ENCODE peak calls at places on chromosomes 6 and 20, in six cellular contexts. G is MCF 10A, A is cardiac muscle cell, E is body of pancreas, X is mesothelial cell of epicardium, K is mammary epithelial cell. Q is an unnamed sample.

GRCh38 chr20:42308980-42309524 is 690.9 kb upstream of the CHD6 start:
- DNase-seq in G (no peak), A (no peak), E (no peak), X (no peak), K (no peak), Q (no peak)

GRCh38 chr6:4253604-4254211 is 118.3 kb upstream of the ECI2 start:
- DNase-seq in G (peak; percentile 75), A (no peak), E (peak; percentile 49), X (no peak), K (peak; percentile 39), Q (no peak)

GRCh38 chr20:19903168-19903676 is 113.9 kb upstream of the NAA20 start:
- DNase-seq in G (peak; percentile 30), A (no peak), E (peak; percentile 76), X (no peak), K (no peak), Q (no peak)

GRCh38 chr20:15900443-15900842 is 672.8 kb downstream of the KIF16B start:
- DNase-seq in G (peak; percentile 14), A (no peak), E (no peak), X (no peak), K (peak; percentile 9), Q (no peak)

GRCh38 chr6:424741-425417 is 33.3 kb downstream of the IRF4 start:
- DNase-seq in G (no peak), A (no peak), E (no peak), X (no peak), K (no peak), Q (no peak)

GRCh38 chr6:117613920-117614535 is 11.7 kb upstream of the GOPC start:
- DNase-seq in G (no peak), A (no peak), E (no peak), X (no peak), K (no peak), Q (no peak)

GRCh38 chr20:34525709-34526416 is 9.6 kb downstream of the DYNLRB1 start:
- DNase-seq in G (peak; percentile 98), A (no peak), E (peak; percentile 90), X (peak; percentile 60), K (peak; percentile 99), Q (peak; percentile 90)

GRCh38 chr6:136191606-136192005 is 58.5 kb downstream of the MTFR2 start:
- DNase-seq in G (no peak), A (no peak), E (no peak), X (no peak), K (no peak), Q (no peak)

GRCh38 chr20:36273414-36274247 is 32.5 kb upstream of the DLGAP4 start:
- DNase-seq in G (peak; percentile 39), A (no peak), E (no peak), X (no peak), K (no peak), Q (peak; percentile 56)

GRCh38 chr6:111663692-111664564 is 58.2 kb upstream of the TRAF3IP2 start:
- DNase-seq in G (no peak), A (peak; percentile 79), E (peak; percentile 22), X (peak; percentile 33), K (no peak), Q (no peak)

GRCh38 chr6:156778615-156779205 is 1.5 kb downstream of the ARID1B start:
- DNase-seq in G (peak; percentile 52), A (peak; percentile 43), E (peak; percentile 68), X (peak; percentile 31), K (peak; percentile 52), Q (peak; percentile 60)

GRCh38 chr6:116665464-116665863 is 3.1 kb downstream of the ZUP1 start:
- DNase-seq in G (peak; percentile 4), A (no peak), E (no peak), X (no peak), K (no peak), Q (no peak)

GRCh38 chr20:45969712-45970634 is 2.0 kb downstream of the ZNF335 start:
- DNase-seq in G (peak; percentile 81), A (peak; percentile 73), E (peak; percentile 41), X (no peak), K (peak; percentile 50), Q (peak; percentile 77)

GRCh38 chr6:53417141-53417540 is 68.4 kb upstream of the ELOVL5 start:
- DNase-seq in G (no peak), A (no peak), E (no peak), X (no peak), K (no peak), Q (no peak)

GRCh38 chr20:3082955-3083952 is 1.3 kb downstream of the AVP start:
- DNase-seq in G (no peak), A (no peak), E (no peak), X (no peak), K (no peak), Q (no peak)

GRCh38 chr20:57794600-57795346 is 85.0 kb upstream of the PMEPA1 start:
- DNase-seq in G (no peak), A (no peak), E (no peak), X (no peak), K (peak; percentile 79), Q (no peak)

GRCh38 chr6:131807644-131808459 is at the start of gene ENPP1:
- DNase-seq in G (peak; percentile 62), A (peak; percentile 81), E (peak; percentile 76), X (peak; percentile 37), K (peak; percentile 39), Q (peak; percentile 65)

GRCh38 chr6:48032156-48032555 is 78.8 kb downstream of the PTCHD4 start:
- DNase-seq in G (peak; percentile 57), A (no peak), E (no peak), X (no peak), K (peak; percentile 87), Q (no peak)

GRCh38 chr20:23350855-23351838 is 556 bp downstream of the NXT1 start:
- DNase-seq in G (peak; percentile 66), A (peak; percentile 73), E (peak; percentile 38), X (no peak), K (peak; percentile 67), Q (peak; percentile 63)

GRCh38 chr6:24458937-24459336 is 30.4 kb downstream of the GPLD1 start:
- DNase-seq in G (peak; percentile 89), A (no peak), E (no peak), X (no peak), K (peak; percentile 23), Q (no peak)

GRCh38 chr6:6781172-6781876 is 192.8 kb downstream of the LY86 start:
- DNase-seq in G (peak; percentile 95), A (no peak), E (peak; percentile 48), X (no peak), K (peak; percentile 79), Q (no peak)

GRCh38 chr6:137637161-137637560 is 143.0 kb upstream of the OLIG3 start:
- DNase-seq in G (peak; percentile 90), A (no peak), E (peak; percentile 40), X (no peak), K (peak; percentile 76), Q (no peak)

GRCh38 chr6:38169221-38169674 is 349.7 kb downstream of the ZFAND3 start:
- DNase-seq in G (no peak), A (no peak), E (no peak), X (no peak), K (no peak), Q (no peak)

GRCh38 chr6:101401792-101402617 is 8.5 kb downstream of the GRIK2 start:
- DNase-seq in G (no peak), A (peak; percentile 61), E (no peak), X (no peak), K (no peak), Q (no peak)

GRCh38 chr20:36179170-36179945 is 24.8 kb downstream of the EPB41L1 start:
- DNase-seq in G (no peak), A (no peak), E (no peak), X (no peak), K (no peak), Q (no peak)

GRCh38 chr6:106783631-106784566 is 154.5 kb downstream of the QRSL1 start:
- DNase-seq in G (peak; percentile 72), A (no peak), E (no peak), X (no peak), K (peak; percentile 90), Q (no peak)

GRCh38 chr6:16358531-16359138 is 120.2 kb downstream of the GMPR start:
- DNase-seq in G (no peak), A (no peak), E (no peak), X (no peak), K (no peak), Q (no peak)

GRCh38 chr20:51121901-51122412 is 99.0 kb upstream of the KCNG1 start:
- DNase-seq in G (peak; percentile 47), A (no peak), E (no peak), X (no peak), K (peak; percentile 62), Q (no peak)

GRCh38 chr6:27238010-27238983 is 9.2 kb upstream of the PRSS16 start:
- DNase-seq in G (peak; percentile 84), A (no peak), E (no peak), X (no peak), K (peak; percentile 36), Q (no peak)

DNA sequence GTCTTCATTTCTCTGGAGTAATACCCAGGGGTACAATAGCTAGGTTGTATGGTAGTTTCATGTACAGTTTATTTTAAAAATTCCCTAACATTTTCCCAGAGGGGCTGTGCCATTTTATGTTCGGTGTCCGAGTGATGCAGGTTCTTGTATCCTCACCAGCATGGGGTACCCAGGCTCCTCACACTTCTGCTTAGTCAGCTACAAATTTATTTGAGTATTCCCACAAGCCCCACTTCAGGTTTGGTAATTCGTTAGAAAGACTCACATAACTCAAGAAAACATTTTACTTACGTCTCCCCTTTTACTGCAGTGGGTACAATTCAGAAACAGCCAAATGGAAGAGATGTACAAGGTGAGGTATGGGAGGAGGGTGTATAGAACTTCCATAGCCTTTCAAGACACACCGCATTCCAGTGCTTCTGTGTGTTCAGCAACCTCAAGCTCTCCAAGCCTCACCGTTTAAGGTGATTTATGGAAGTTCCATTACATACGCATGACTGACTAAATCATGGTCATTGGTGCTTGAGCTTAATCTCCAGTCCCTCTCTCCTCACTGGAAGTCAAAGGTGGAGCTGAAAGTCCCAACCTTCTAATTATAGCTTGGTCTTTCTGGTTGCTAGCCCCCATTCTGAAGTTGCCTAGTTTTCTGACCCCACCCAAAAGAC is 18.1 kb downstream of the RIPK1 start:
- DNase-seq in G (no peak), A (no peak), E (no peak), X (no peak), K (no peak), Q (no peak)
- TF ChIP-seq CTCF in G (no peak), A (no peak), E (no peak), X (no peak), K (no peak), Q (no peak)

GRCh38 chr20:39785252-39785917 is 823.2 kb downstream of the DHX35 start:
- DNase-seq in G (no peak), A (no peak), E (no peak), X (no peak), K (no peak), Q (no peak)
- TF ChIP-seq CTCF in G (no peak), A (no peak), E (no peak), X (no peak), K (no peak), Q (no peak)

GRCh38 chr6:144063744-144064401 is 31.5 kb downstream of the SF3B5 start:
- DNase-seq in G (peak; percentile 42), A (peak; percentile 84), E (peak; percentile 93), X (peak; percentile 50), K (peak; percentile 31), Q (peak; percentile 83)
- TF ChIP-seq CTCF in G (no peak), A (peak; percentile 9), E (peak; percentile 24), X (no peak), K (no peak), Q (no peak)

DNA sequence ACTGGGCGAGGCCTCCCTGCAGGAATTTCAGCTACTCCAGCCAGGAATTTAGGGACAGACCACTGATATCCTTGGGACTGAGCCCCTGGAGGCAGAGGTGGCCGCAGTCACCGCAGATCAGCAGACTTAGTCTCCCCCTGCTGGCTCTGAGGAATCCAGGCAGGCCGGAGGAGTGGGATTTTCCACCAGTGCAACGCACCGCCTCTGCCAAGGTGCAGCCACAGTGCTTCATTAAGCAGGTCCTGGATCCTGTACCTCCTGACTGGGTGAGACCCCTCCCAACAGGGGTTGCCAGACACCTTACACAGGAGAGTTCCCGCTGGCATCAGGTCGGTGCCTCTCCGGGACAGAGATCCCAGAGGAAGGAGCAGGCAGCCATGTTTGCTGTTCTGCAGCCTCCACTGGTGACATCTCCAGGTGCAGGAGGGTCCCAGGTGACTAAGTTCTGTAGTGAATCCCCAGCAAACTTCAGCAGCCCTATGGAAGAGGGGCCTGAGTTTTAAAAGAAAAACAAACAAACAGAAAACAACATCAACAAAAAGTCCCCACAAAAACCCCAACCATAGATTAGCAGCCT is 515.2 kb downstream of the FRK start:
- DNase-seq in G (no peak), A (peak; percentile 43), E (no peak), X (peak; percentile 17), K (no peak), Q (peak; percentile 59)
- TF ChIP-seq CTCF in G (no peak), A (no peak), E (no peak), X (peak; percentile 40), K (no peak), Q (peak; percentile 56)